ENCODE peak calls at places on chromosomes 2 and 18, in six cellular contexts. H is activated CD8-positive, alpha-beta memory T cell treated with anti-CD3 and anti-CD28 coated beads, Interleukin-2, amount 50 U/mL, for 48 hours; W is heart right ventricle; I is DMS153; J is EL; C is Ammon's horn. D is an unnamed sample.
A peak's percentile ranks its signal among the peaks of the same experiment; 100 is the strongest.

GRCh38 chr2:162416446-162416845 is 72.5 kb downstream of the GCA start:
- DNase-seq in H (no peak), W (no peak), I (no peak), J (no peak), C (no peak), D (no peak)

GRCh38 chr2:158740591-158740990 is 54.5 kb upstream of the DAPL1 start:
- DNase-seq in H (no peak), W (no peak), I (no peak), J (peak; percentile 86), C (no peak), D (no peak)

GRCh38 chr2:223219872-223220621 is 168.1 kb downstream of the KCNE4 start:
- DNase-seq in H (no peak), W (no peak), I (no peak), J (no peak), C (no peak), D (no peak)

GRCh38 chr2:50491541-50492114 is 540.3 kb downstream of the NRXN1 start:
- DNase-seq in H (no peak), W (no peak), I (peak; percentile 20), J (peak; percentile 7), C (peak; percentile 74), D (peak; percentile 75)

GRCh38 chr2:33291278-33292013 is 185.0 kb upstream of the RASGRP3 start:
- DNase-seq in H (no peak), W (no peak), I (peak; percentile 46), J (peak; percentile 65), C (peak; percentile 11), D (no peak)

GRCh38 chr2:50863218-50863617 is 168.7 kb downstream of the NRXN1 start:
- DNase-seq in H (no peak), W (no peak), I (peak; percentile 61), J (no peak), C (no peak), D (no peak)

GRCh38 chr2:136985044-136985443 is 219.7 kb downstream of the THSD7B start:
- DNase-seq in H (no peak), W (no peak), I (no peak), J (peak; percentile 14), C (no peak), D (no peak)

GRCh38 chr18:59787998-59788875 is 91.0 kb upstream of the CCBE1 start:
- DNase-seq in H (no peak), W (no peak), I (no peak), J (peak; percentile 82), C (no peak), D (no peak)

GRCh38 chr18:41753826-41754225 is 201.2 kb upstream of the PIK3C3 start:
- DNase-seq in H (no peak), W (no peak), I (no peak), J (peak; percentile 21), C (no peak), D (no peak)

GRCh38 chr2:667332-668000 is 9.7 kb downstream of the TMEM18 start:
- DNase-seq in H (no peak), W (no peak), I (no peak), J (peak; percentile 69), C (peak; percentile 49), D (peak; percentile 10)

GRCh38 chr2:236672606-236673005 is 103.0 kb downstream of the ACKR3 start:
- DNase-seq in H (no peak), W (no peak), I (no peak), J (no peak), C (no peak), D (no peak)

GRCh38 chr2:69645026-69645425 is 1.5 kb upstream of the AAK1 start:
- DNase-seq in H (no peak), W (no peak), I (peak; percentile 7), J (no peak), C (no peak), D (peak; percentile 42)